ENCODE peak calls at places on chromosome 5, in six cellular contexts. L is CD8-positive, alpha-beta T cell; D is right atrium auricular region; K is psoas muscle; J is cardiac muscle cell; N is nephron progenitor cell. U is an unnamed sample.
A peak's percentile ranks its signal among the peaks of the same experiment; 100 is the strongest.

GRCh38 chr5:100647461-100648230 is 112.5 kb downstream of the FAM174A start:
- DNase-seq in L (no peak), D (peak; percentile 61), K (no peak), J (peak; percentile 33), N (peak; percentile 5), U (no peak)

GRCh38 chr5:151682751-151683331 is 3.9 kb downstream of the SPARC start:
- DNase-seq in L (no peak), D (no peak), K (peak; percentile 61), J (peak; percentile 73), N (no peak), U (no peak)

GRCh38 chr5:72556351-72557146 is 49.3 kb upstream of the ZNF366 start:
- DNase-seq in L (peak; percentile 3), D (peak; percentile 63), K (peak; percentile 82), J (peak; percentile 93), N (peak; percentile 73), U (peak; percentile 66)

GRCh38 chr5:43420241-43420640 is 8.1 kb upstream of the CCL28 start:
- DNase-seq in L (no peak), D (no peak), K (no peak), J (no peak), N (peak; percentile 6), U (no peak)

GRCh38 chr5:64977779-64978178 is 209.0 kb downstream of the CWC27 start:
- DNase-seq in L (no peak), D (no peak), K (no peak), J (peak; percentile 76), N (no peak), U (no peak)

GRCh38 chr5:76771705-76772405 is 47.0 kb upstream of the F2RL1 start:
- DNase-seq in L (no peak), D (no peak), K (no peak), J (peak; percentile 67), N (no peak), U (no peak)

GRCh38 chr5:20536813-20537212 is 548.8 kb upstream of the CDH18 start:
- DNase-seq in L (no peak), D (no peak), K (no peak), J (no peak), N (no peak), U (no peak)

GRCh38 chr5:88686077-88686541 is 196.9 kb downstream of the MEF2C start:
- DNase-seq in L (no peak), D (no peak), K (no peak), J (no peak), N (no peak), U (no peak)

GRCh38 chr5:160291467-160291866 is 20.9 kb downstream of the CCNJL start:
- DNase-seq in L (no peak), D (no peak), K (no peak), J (no peak), N (no peak), U (no peak)

GRCh38 chr5:141040093-141040762 is 10.9 kb upstream of the PCDHB1 start:
- DNase-seq in L (no peak), D (no peak), K (peak; percentile 53), J (peak; percentile 14), N (peak; percentile 67), U (peak; percentile 61)

GRCh38 chr5:53191766-53192165 is 82.2 kb upstream of the MOCS2 start:
- DNase-seq in L (no peak), D (no peak), K (no peak), J (no peak), N (no peak), U (no peak)

GRCh38 chr5:147835386-147835798 is 3.9 kb upstream of the SPINK1 start:
- DNase-seq in L (no peak), D (no peak), K (no peak), J (no peak), N (no peak), U (no peak)

GRCh38 chr5:73381587-73382411 is 66.8 kb downstream of the FOXD1 start:
- DNase-seq in L (no peak), D (no peak), K (peak; percentile 41), J (no peak), N (no peak), U (no peak)

GRCh38 chr5:73901455-73901854 is 275.5 kb downstream of the ARHGEF28 start:
- DNase-seq in L (no peak), D (no peak), K (no peak), J (no peak), N (no peak), U (no peak)

DNA sequence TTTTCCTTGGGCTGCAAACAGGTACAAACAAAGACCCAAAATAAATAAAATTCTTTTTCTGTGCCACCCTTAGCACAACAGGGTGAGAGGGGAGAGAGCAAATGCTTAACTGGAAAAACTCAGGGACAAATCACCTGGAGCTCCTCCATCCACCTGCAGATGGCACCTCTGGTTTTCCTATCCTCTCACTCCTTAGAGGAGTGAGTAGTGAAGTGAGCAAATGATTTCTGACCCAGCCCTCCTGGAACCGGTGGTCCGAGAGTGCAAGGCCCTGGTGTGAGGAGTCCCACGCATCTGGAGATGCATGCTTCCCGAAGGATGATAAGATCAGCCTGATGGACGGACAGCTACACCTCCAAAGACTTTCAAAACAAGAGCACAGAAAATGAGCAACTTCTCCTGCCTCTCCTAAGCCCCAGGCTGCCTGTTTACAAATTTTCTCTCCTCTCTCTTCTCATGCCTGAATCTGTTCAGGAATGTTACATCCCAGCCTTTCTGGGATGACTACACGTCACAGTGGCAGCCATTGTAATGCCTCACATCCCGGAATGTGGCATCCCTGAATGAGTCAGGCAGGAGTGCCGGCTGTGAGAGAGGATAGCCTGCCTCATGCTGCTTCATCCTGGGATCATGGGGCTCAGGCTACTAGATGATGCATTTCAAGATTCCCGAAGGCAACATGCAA is 86.4 kb downstream of the ADRB2 start:
- DNase-seq in L (no peak), D (no peak), K (no peak), J (peak; percentile 78), N (no peak), U (no peak)
- TF ChIP-seq CTCF in L (no peak), D (peak; percentile 25), K (peak; percentile 39), J (no peak), N (no peak), U (peak; percentile 46)

GRCh38 chr5:142720561-142721275 is 34.8 kb upstream of the FGF1 start:
- DNase-seq in L (no peak), D (no peak), K (no peak), J (peak; percentile 63), N (no peak), U (no peak)
- TF ChIP-seq CTCF in L (no peak), D (no peak), K (no peak), J (no peak), N (no peak), U (no peak)

DNA sequence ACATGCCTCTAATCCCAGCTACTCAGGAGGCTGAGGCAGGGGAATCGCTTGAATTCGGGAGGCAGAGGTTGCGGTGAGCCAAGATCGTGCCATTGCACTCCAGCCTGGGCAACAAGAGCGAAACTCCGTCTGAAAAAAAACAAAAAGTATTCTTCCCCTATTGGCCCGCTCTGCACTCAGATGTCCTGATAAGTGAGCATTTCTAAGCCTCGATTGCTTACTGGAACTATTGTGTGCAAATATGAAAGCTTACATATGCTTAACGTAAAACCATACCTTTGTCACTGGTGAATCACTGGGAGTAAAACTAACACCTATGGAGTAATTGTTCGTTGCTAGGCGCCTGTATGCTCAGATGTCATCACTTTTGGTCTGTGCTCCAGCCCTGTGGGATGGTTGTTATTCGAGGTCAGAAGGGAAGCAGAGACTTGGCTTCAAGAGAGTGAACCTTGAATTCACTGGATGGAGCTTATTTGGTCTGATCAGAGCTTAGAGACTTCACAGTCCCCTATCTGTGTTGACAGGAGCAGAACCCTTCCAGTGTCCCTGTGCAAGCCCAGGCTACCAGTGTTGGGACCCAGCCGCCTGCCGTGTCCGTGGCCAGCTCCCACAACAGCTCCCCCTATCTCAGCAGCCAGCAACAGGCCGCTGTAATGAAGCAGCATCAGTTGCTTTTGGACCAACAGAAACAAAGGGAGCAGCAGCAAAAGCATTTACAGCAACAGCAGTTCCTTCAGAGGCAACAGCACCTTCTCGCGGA is 25.3 kb upstream of the LTC4S start:
- DNase-seq in L (no peak), D (no peak), K (no peak), J (peak; percentile 21), N (no peak), U (no peak)
- TF ChIP-seq CTCF in L (no peak), D (peak; percentile 38), K (no peak), J (peak; percentile 25), N (no peak), U (no peak)

GRCh38 chr5:132227485-132228240 is at the start of gene P4HA2:
- DNase-seq in L (peak; percentile 16), D (peak; percentile 85), K (peak; percentile 91), J (peak; percentile 77), N (peak; percentile 85), U (peak; percentile 58)
- TF ChIP-seq CTCF in L (no peak), D (no peak), K (peak; percentile 32), J (no peak), N (no peak), U (peak; percentile 33)

GRCh38 chr5:179294891-179295777 is 50.1 kb downstream of the ADAMTS2 start:
- DNase-seq in L (no peak), D (peak; percentile 79), K (peak; percentile 31), J (peak; percentile 76), N (no peak), U (no peak)
- TF ChIP-seq CTCF in L (no peak), D (no peak), K (no peak), J (peak; percentile 18), N (no peak), U (no peak)

U was measured in neural crest cell.